ENCODE peak calls at places on chromosomes 7 and 10, in five cellular contexts. K is suprapubic skin, X is stomach, T is vagina, M is breast epithelium. J is an unnamed sample.

GRCh38 chr10:24550680-24551079 is 173.0 kb downstream of the ARHGAP21 start:
- DNase-seq in X (no peak), M (no peak), T (no peak), K (no peak), J (no peak)

GRCh38 chr10:14873090-14873760 is 5.4 kb upstream of the SUV39H2 start:
- DNase-seq in T (no peak), M (no peak), X (no peak), K (no peak), J (no peak)

GRCh38 chr7:15684834-15685233 is 1.6 kb downstream of the MEOX2 start:
- DNase-seq in X (no peak), T (no peak), K (no peak), M (no peak), J (no peak)

GRCh38 chr10:59284111-59284975 is 78.0 kb downstream of the FAM13C start:
- DNase-seq in K (no peak), X (no peak), T (no peak), M (no peak), J (no peak)

GRCh38 chr10:4848341-4849041 is 22.5 kb downstream of the AKR1E2 start:
- DNase-seq in M (no peak), K (no peak), X (no peak), T (peak), J (no peak)

GRCh38 chr7:33854951-33855350 is 50.4 kb upstream of the BMPER start:
- DNase-seq in T (no peak), K (no peak), M (no peak), X (no peak), J (no peak)

GRCh38 chr7:105353752-105354328 is 34.9 kb downstream of the SRPK2 start:
- DNase-seq in M (no peak), K (no peak), T (no peak), X (peak), J (no peak)

GRCh38 chr10:26869528-26869927 is 8.8 kb upstream of the ABI1 start:
- DNase-seq in M (no peak), T (no peak), X (no peak), K (no peak), J (no peak)

GRCh38 chr10:89414879-89415821 is 782 bp downstream of the IFIT5 start:
- DNase-seq in M (peak), T (no peak), K (peak), X (peak), J (peak)
- TF ChIP-seq POLR2A in M (peak), T (no peak), K (no peak), X (no peak), J (no peak)

GRCh38 chr10:102555781-102556328 is 52.1 kb downstream of the SUFU start:
- DNase-seq in X (no peak), K (no peak), M (no peak), T (no peak), J (no peak)
- TF ChIP-seq POLR2AphosphoS5 in X (no peak), K (peak), M (no peak), T (peak), J (no peak)

GRCh38 chr7:5429253-5429856 is 5.7 kb upstream of the TNRC18 start:
- DNase-seq in T (no peak), X (peak), K (no peak), M (peak), J (peak)
- TF ChIP-seq POLR2A in T (no peak), X (no peak), K (peak), M (no peak), J (no peak)

DNA sequence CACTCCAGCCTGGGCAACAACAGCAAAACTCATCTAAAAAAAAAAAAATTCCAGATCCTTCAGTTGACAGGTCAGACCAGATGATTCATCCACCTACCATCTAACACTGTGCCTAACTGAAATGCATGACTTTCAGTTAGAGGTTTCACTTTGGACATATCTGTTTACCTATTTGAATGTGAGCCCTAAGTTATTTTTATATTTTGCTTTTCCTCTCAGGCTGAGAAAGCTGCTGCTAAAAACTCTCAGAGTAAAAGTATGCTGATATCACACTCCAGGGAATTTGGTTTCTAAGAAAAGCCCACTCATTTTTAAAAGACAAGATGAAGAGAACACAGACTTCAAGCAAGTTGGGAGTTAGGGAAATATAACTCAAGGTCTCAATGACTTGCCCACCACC is 126.0 kb downstream of the SGMS1 start:
- DNase-seq in M (no peak), X (no peak), K (no peak), T (no peak), J (no peak)
- TF ChIP-seq POLR2AphosphoS5 in M (no peak), X (peak), K (no peak), T (no peak), J (no peak)